ENCODE peak calls at places on chromosomes 13 and 19, in four cellular contexts. X is effector memory CD4-positive, alpha-beta T cell; G is BE2C; Z is lower lobe of right lung. Y is an unnamed sample. For H3K4me1, the result is how much of the 10 kb centered on the place peaks cover.

GRCh38 chr19:13597625-13598024 is 91.3 kb upstream of the CACNA1A start:
- DNase-seq in G (peak), Z (no peak), X (peak), Y (peak)

GRCh38 chr19:10104665-10105221 is 1.4 kb upstream of the PPAN start:
- DNase-seq in Z (no peak), X (peak), G (no peak), Y (no peak)

GRCh38 chr19:44576843-44577565 is 36.4 kb upstream of the IGSF23 start:
- DNase-seq in Z (peak), X (no peak), G (peak), Y (peak)

GRCh38 chr19:17757125-17757524 is 5.8 kb downstream of the FCHO1 start:
- DNase-seq in G (peak), X (no peak), Z (no peak), Y (no peak)

GRCh38 chr13:53545340-53545941 is 516.8 kb downstream of the OLFM4 start:
- DNase-seq in G (no peak), Z (no peak), X (no peak), Y (no peak)

GRCh38 chr19:34994643-34995471 is 5.3 kb upstream of the GRAMD1A start:
- DNase-seq in Z (peak), G (no peak), X (no peak), Y (no peak)

GRCh38 chr13:104779311-104779710 is 1713.1 kb upstream of the SLC10A2 start:
- DNase-seq in G (no peak), X (no peak), Z (no peak), Y (no peak)

GRCh38 chr19:980133-980998 is 3.8 kb upstream of the WDR18 start:
- DNase-seq in G (peak), Z (peak), X (no peak), Y (no peak)

GRCh38 chr13:29449726-29450125 is 145.8 kb downstream of the SLC7A1 start:
- DNase-seq in X (no peak), Z (no peak), G (no peak), Y (no peak)

GRCh38 chr19:9187191-9187590 is 8.4 kb downstream of the OR7D2 start:
- DNase-seq in Z (no peak), G (no peak), X (no peak), Y (no peak)

GRCh38 chr13:50244913-50245574 is 229.8 kb downstream of the KCNRG start:
- DNase-seq in X (no peak), G (no peak), Z (no peak), Y (no peak)

GRCh38 chr19:6287269-6287885 is 7.6 kb upstream of the MLLT1 start:
- DNase-seq in X (no peak), G (no peak), Z (peak), Y (no peak)

GRCh38 chr13:31207630-31208549 is 8.1 kb downstream of the B3GLCT start:
- DNase-seq in G (no peak), Z (no peak), X (no peak), Y (no peak)

GRCh38 chr19:36100476-36100875 is 10.5 kb upstream of the OVOL3 start:
- DNase-seq in G (no peak), Z (no peak), X (no peak), Y (no peak)

GRCh38 chr19:17079710-17080440 is 4.3 kb downstream of the MYO9B start:
- DNase-seq in X (peak), Z (peak), G (peak), Y (no peak)

GRCh38 chr19:18304496-18305312 is 18.2 kb downstream of the LSM4 start:
- DNase-seq in G (peak), X (peak), Z (peak), Y (peak)

GRCh38 chr19:18253716-18254115 is 20.5 kb downstream of the IQCN start:
- DNase-seq in X (no peak), G (no peak), Z (peak), Y (no peak)

GRCh38 chr13:94706854-94707399 is 5.4 kb downstream of the SOX21 start:
- DNase-seq in G (no peak), Z (no peak), X (no peak), Y (peak)

GRCh38 chr19:58538257-58539168 is 5.4 kb upstream of the TRIM28 start:
- DNase-seq in G (no peak), Z (peak), X (no peak), Y (no peak)

GRCh38 chr13:102128216-102128800 is 273.5 kb downstream of the FGF14 start:
- DNase-seq in Z (no peak), G (peak), X (no peak), Y (no peak)

GRCh38 chr13:38590796-38591507 is 95.9 kb upstream of the FREM2 start:
- DNase-seq in X (no peak), G (no peak), Z (peak), Y (no peak)

GRCh38 chr19:50462970-50463369 is 13.3 kb upstream of the EMC10 start:
- DNase-seq in G (no peak), X (no peak), Z (no peak), Y (no peak)

GRCh38 chr13:97423300-97424045 is 10.5 kb upstream of the RAP2A start:
- DNase-seq in Z (no peak), G (no peak), X (no peak), Y (no peak)

GRCh38 chr13:44148159-44148929 is 225.3 kb upstream of the SERP2 start:
- DNase-seq in X (no peak), Z (no peak), G (no peak), Y (no peak)

GRCh38 chr13:71412231-71412630 is 454.8 kb downstream of the DACH1 start:
- DNase-seq in Z (no peak), X (no peak), G (no peak), Y (no peak)

GRCh38 chr19:57192064-57192395 is 730 bp downstream of the ZNF264 start:
- DNase-seq in Z (no peak), G (no peak), X (no peak), Y (no peak)

GRCh38 chr19:43482193-43482592 is 16.8 kb upstream of the LYPD3 start:
- DNase-seq in G (no peak), Z (no peak), X (no peak), Y (no peak)

GRCh38 chr19:56126983-56127780 is 6.1 kb upstream of the ZNF787 start:
- DNase-seq in G (peak), Z (no peak), X (no peak), Y (no peak)

GRCh38 chr13:51246411-51247298 is 24.5 kb downstream of the FAM124A start:
- DNase-seq in Z (no peak), X (no peak), G (peak), Y (no peak)
- H3K4me1 ChIP-seq in Z (under half), X (under half), G (under half), Y (under half)

DNA sequence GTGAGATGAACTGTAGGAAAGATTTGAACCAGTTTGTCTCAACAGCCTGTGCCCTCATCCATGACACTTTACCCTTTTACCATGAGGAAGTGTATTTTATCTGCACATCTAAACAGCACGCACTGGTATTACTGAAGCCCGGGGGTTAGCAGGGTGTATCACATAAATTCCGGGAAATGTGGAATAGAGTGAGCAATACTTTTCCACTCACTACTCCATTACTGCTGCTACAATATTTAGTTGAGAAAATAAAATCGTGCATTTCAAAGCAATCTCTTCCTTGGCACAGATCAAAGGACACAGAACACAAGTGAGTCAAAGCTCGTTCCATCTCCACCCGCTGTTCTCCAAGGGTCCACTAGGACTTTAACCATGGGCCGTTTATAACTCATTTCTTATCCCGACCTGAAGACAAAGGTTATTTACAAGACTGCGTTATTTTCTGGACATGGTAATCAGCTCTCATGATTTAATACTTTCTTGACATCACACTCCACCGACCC is 35.2 kb downstream of the STK24 start:
- DNase-seq in X (no peak), Z (no peak), G (peak), Y (no peak)
- H3K4me1 ChIP-seq in X (half or more), Z (half or more), G (under half), Y (under half)

DNA sequence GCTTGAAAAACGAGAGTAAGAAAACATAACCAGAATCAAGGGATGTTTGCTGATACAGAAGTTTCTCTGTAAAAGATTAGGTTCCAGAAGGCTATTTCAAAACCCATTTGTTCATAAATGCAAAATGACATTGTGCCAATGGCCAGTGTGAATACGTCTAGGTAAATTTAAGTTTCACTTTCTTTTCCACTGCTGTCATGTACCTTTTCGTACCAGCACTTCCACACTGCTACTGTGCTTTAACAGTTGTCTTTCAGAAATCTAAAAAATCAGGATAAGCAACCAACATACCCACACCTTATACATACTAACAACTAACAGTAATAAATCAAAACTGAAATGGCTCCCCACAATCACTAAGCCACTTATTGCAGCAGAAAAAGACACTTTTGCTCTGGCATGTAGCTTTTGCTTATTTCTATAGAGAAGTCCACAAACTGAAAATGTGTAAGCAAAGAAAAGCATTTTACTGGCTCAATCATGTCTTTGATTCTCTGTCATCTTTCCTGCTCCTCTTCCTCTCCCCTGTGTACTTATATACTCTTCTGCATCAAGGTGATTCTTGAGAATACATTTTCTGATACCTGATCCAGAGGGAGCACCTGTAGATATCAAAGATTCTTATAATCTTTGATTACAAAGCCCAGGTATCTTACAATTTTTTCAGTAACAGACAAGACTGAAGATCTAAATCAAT is 34.3 kb downstream of the ELF1 start:
- DNase-seq in G (no peak), Z (no peak), X (no peak), Y (no peak)
- H3K4me1 ChIP-seq in G (under half), Z (half or more), X (under half), Y (under half)

GRCh38 chr13:76885203-76886004 is 801 bp downstream of the KCTD12 start:
- DNase-seq in G (peak), Z (peak), X (peak), Y (peak)
- H3K4me1 ChIP-seq in G (under half), Z (under half), X (under half), Y (under half)

Y was measured in HAP-1.